ENCODE peak calls at places on chromosomes 12 and 14, in five cellular contexts. Z, P, N, B and R are unnamed samples.

GRCh38 chr14:21668377-21668776 is 5.2 kb downstream of the OR4E1 start:
- DNase-seq in Z (peak), P (no peak), B (no peak), N (no peak), R (no peak)

GRCh38 chr14:71521736-71522135 is 410.5 kb upstream of the RGS6 start:
- DNase-seq in Z (no peak), N (no peak), P (no peak), B (no peak), R (no peak)

GRCh38 chr12:13592063-13592942 is 389.1 kb downstream of the GRIN2B start:
- DNase-seq in N (peak), Z (no peak), P (no peak), B (no peak), R (no peak)

GRCh38 chr12:108645686-108646596 is 12.2 kb upstream of the SELPLG start:
- DNase-seq in N (no peak), P (no peak), B (no peak), Z (no peak), R (no peak)

GRCh38 chr12:123120452-123121166 is 30.3 kb downstream of the PITPNM2 start:
- DNase-seq in N (no peak), P (no peak), B (no peak), Z (no peak), R (no peak)

GRCh38 chr12:124524231-124524925 is 43.0 kb downstream of the NCOR2 start:
- DNase-seq in N (no peak), P (no peak), Z (no peak), B (no peak), R (no peak)

GRCh38 chr12:58889557-58889956 is 30.7 kb downstream of the LRIG3 start:
- DNase-seq in P (no peak), B (no peak), N (no peak), Z (no peak), R (no peak)

GRCh38 chr12:84789184-84789583 is 123.4 kb downstream of the SLC6A15 start:
- DNase-seq in N (no peak), Z (no peak), B (no peak), P (no peak), R (no peak)

GRCh38 chr12:7093486-7093885 is 1.2 kb upstream of the C1R start:
- DNase-seq in Z (no peak), B (no peak), N (no peak), P (no peak), R (no peak)

GRCh38 chr14:35687335-35687939 is 121.7 kb downstream of the RALGAPA1 start:
- DNase-seq in P (peak), Z (peak), N (peak), B (peak), R (no peak)

GRCh38 chr12:12726543-12727093 is 9.4 kb downstream of the CDKN1B start:
- DNase-seq in N (no peak), P (no peak), Z (no peak), B (peak), R (no peak)

GRCh38 chr14:56491299-56492285 is 88.0 kb upstream of the TMEM260 start:
- DNase-seq in Z (peak), B (peak), P (peak), N (peak), R (peak)

GRCh38 chr12:107731376-107731775 is 29.6 kb downstream of the PRDM4 start:
- DNase-seq in Z (no peak), N (no peak), P (no peak), B (no peak), R (no peak)

GRCh38 chr14:22994762-22995275 is 12.5 kb upstream of the AJUBA start:
- DNase-seq in P (peak), B (peak), N (no peak), Z (peak), R (no peak)

GRCh38 chr14:61614693-61615092 is 80.6 kb upstream of the HIF1A start:
- DNase-seq in B (no peak), P (no peak), Z (no peak), N (no peak), R (no peak)

GRCh38 chr14:96479435-96480146 is 22.6 kb upstream of the PAPOLA start:
- DNase-seq in B (no peak), N (no peak), Z (peak), P (no peak), R (no peak)

GRCh38 chr12:100982511-100983183 is 188.1 kb downstream of the ANO4 start:
- DNase-seq in P (no peak), Z (no peak), N (no peak), B (no peak), R (no peak)

GRCh38 chr14:99121027-99121875 is 150.7 kb downstream of the BCL11B start:
- DNase-seq in N (no peak), Z (no peak), B (no peak), P (no peak), R (no peak)

GRCh38 chr12:98594050-98594853 is 766 bp downstream of the SLC25A3 start:
- DNase-seq in B (peak), P (no peak), Z (no peak), N (no peak), R (peak)

GRCh38 chr14:21398901-21399300 is 15.1 kb upstream of the SUPT16H start:
- DNase-seq in Z (no peak), P (no peak), N (no peak), B (no peak), R (no peak)

GRCh38 chr14:75422169-75422568 is 5.7 kb upstream of the JDP2 start:
- DNase-seq in B (no peak), P (no peak), N (no peak), Z (peak), R (no peak)

GRCh38 chr14:32324601-32325000 is 4.5 kb upstream of the AKAP6 start:
- DNase-seq in N (no peak), Z (no peak), P (no peak), B (no peak), R (no peak)

GRCh38 chr14:48670939-48671338 is 915.2 kb downstream of the RPS29 start:
- DNase-seq in Z (no peak), B (no peak), P (no peak), N (no peak), R (no peak)

GRCh38 chr14:29805415-29806123 is 122.1 kb downstream of the PRKD1 start:
- DNase-seq in Z (no peak), N (no peak), B (peak), P (no peak), R (no peak)

GRCh38 chr12:127083028-127083949 is 1183.7 kb upstream of the TMEM132C start:
- DNase-seq in B (peak), P (no peak), Z (peak), N (peak), R (no peak)

GRCh38 chr14:75285331-75285730 is 6.7 kb downstream of the FOS start:
- DNase-seq in N (no peak), B (no peak), P (no peak), Z (no peak), R (no peak)

GRCh38 chr14:73879027-73879426 is 7.6 kb upstream of the ZNF410 start:
- DNase-seq in P (no peak), N (no peak), Z (no peak), B (no peak), R (no peak)

GRCh38 chr14:92154283-92154942 is 32.6 kb downstream of the CPSF2 start:
- DNase-seq in Z (peak), B (no peak), P (no peak), N (no peak), R (no peak)

GRCh38 chr12:14279845-14280244 is 85.6 kb upstream of the ATF7IP start:
- DNase-seq in Z (no peak), B (no peak), N (no peak), P (no peak), R (no peak)

GRCh38 chr12:44503329-44503728 is 372.8 kb downstream of the NELL2 start:
- DNase-seq in N (no peak), P (no peak), B (no peak), Z (no peak), R (no peak)

GRCh38 chr14:39169541-39169900 is 612 bp downstream of the TRAPPC6B start:
- DNase-seq in N (no peak), Z (no peak), B (no peak), P (no peak), R (no peak)

GRCh38 chr14:51205486-51205885 is 34.6 kb upstream of the TMX1 start:
- DNase-seq in P (no peak), Z (no peak), N (no peak), B (no peak), R (no peak)

GRCh38 chr12:81570234-81570633 is 188.9 kb downstream of the PPFIA2 start:
- DNase-seq in P (no peak), Z (no peak), N (no peak), B (no peak), R (no peak)

GRCh38 chr12:132908145-132909029 is 21.0 kb upstream of the CHFR start:
- DNase-seq in Z (no peak), P (peak), N (peak), B (peak), R (peak)

GRCh38 chr12:45168976-45169375 is 46.9 kb upstream of the ANO6 start:
- DNase-seq in Z (no peak), P (no peak), B (no peak), N (no peak), R (no peak)

GRCh38 chr12:11635341-11635740 is 14.1 kb upstream of the ETV6 start:
- DNase-seq in Z (no peak), P (no peak), N (no peak), B (no peak), R (no peak)
- TF ChIP-seq ATF2 in Z (no peak), P (no peak), N (no peak), B (no peak), R (no peak)

DNA sequence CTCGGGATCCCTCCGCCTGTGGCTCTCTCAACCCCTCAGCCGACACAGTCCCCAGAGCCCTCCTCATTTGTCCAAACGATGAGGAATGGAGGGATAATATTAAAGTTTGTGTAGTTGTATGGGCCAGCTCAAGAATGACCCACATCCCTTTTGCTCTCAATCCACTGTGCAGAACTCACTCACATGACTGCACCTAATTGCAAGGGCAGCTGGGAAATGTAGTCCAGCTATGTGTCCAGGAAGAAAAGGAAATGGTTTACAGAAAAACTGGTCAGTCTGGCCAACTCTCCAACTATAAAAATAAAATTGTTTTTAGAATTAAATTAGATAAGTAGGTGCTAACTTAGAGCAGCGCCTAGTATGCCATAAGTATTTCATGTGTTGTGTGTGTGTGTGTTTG is 66.6 kb downstream of the GALNT8 start:
- DNase-seq in Z (no peak), N (no peak), B (no peak), P (no peak), R (no peak)
- TF ChIP-seq ATF2 in Z (no peak), N (no peak), B (no peak), P (no peak), R (no peak)

GRCh38 chr12:47977046-47977771 is 13.8 kb downstream of the TMEM106C start:
- DNase-seq in Z (no peak), P (no peak), N (no peak), B (no peak), R (no peak)
- TF ChIP-seq ATF2 in Z (no peak), P (no peak), N (no peak), B (no peak), R (no peak)

GRCh38 chr14:55353686-55354467 is 57.8 kb downstream of the ATG14 start:
- DNase-seq in P (no peak), Z (no peak), N (no peak), B (no peak), R (no peak)
- TF ChIP-seq ATF2 in P (no peak), Z (no peak), N (no peak), B (no peak), R (no peak)

DNA sequence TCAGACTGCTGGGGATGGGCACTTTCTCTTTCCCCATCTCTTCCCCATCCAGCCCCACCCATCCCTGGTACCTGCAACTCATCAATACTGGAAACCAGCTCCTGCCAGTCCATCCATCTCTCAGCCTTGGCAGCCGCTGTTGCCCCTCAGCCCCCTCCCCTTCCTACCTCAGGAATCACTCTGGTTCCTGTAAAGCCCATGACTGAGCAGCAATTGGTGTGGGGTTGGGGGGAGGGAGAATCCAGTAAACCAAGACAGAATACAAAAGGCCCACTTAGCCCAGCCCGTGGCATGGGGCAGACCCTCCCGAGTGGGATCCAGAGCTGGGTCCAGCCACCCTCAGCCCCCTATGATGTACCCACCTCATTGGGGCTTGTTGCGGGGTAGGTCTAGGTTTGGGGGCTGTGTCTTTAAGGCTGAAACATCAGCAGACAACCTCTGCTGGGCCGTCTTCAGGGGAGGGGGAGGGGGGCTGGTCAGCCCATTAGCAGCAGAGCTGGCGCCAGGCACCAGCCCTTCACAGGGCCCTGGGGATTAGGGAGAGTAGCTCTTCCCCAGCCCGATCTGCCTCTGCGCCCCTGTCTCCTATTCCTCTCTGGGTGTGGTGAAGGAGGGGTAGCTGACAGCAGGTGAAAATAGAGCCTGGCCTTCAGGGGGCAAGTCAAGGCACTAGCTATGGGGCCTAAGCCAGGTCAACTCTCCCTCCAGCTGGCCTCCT is 702 bp upstream of the PRPH start:
- DNase-seq in N (no peak), Z (no peak), P (no peak), B (no peak), R (no peak)
- TF ChIP-seq ATF2 in N (no peak), Z (no peak), P (no peak), B (no peak), R (no peak)

DNA sequence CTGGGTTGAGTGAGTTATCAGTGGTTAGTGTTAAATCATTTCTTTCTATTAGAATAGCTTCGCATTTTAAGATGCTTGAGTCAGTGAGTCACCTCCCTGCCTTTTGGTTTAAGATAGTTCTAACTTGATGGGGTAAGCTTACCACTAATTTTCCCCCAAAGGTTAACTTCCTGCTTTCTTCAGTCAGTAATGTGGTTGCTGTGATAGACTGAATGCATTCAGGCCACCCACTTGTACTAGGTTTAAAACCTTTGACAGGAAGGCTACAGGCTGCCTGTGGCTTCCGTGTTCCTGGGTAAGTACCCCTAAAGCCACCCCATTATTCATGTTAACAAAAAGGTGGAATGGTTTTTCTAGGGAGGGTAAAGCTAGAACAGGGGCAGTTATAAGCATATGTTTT is 25.3 kb downstream of the CLEC2A start:
- DNase-seq in N (no peak), B (no peak), P (no peak), Z (no peak), R (no peak)
- TF ChIP-seq ATF2 in N (no peak), B (no peak), P (no peak), Z (no peak), R (no peak)

GRCh38 chr12:116278259-116278595 is 734 bp upstream of the MED13L start:
- DNase-seq in Z (no peak), P (no peak), B (peak), N (no peak), R (no peak)

GRCh38 chr12:116276433-116277216 is 868 bp downstream of the MED13L start:
- DNase-seq in P (peak), Z (peak), B (peak), N (no peak), R (no peak)

GRCh38 chr12:116277393-116278258 is at the start of gene MED13L:
- DNase-seq in P (peak), B (peak), N (no peak), Z (peak), R (peak)

GRCh38 chr12:116280590-116281290 is 3.2 kb upstream of the MED13L start:
- DNase-seq in N (no peak), Z (peak), B (no peak), P (no peak), R (no peak)

GRCh38 chr12:116278667-116279066 is 1.2 kb upstream of the MED13L start:
- DNase-seq in N (no peak), B (peak), P (no peak), Z (no peak), R (no peak)
- TF ChIP-seq ATF2 in N (no peak), B (no peak), P (no peak), Z (no peak), R (no peak)

GRCh38 chr12:91852646-91853045 is 293.0 kb downstream of the BTG1 start:
- DNase-seq in P (no peak), B (no peak), N (no peak), Z (no peak), R (no peak)
- TF ChIP-seq ATF2 in P (no peak), B (no peak), N (no peak), Z (no peak), R (no peak)